ENCODE peak calls at places on chromosomes 3 and 15, in five cellular contexts. I, T, R, F and J are unnamed samples.

GRCh38 chr3:170352936-170353335 is 4.6 kb upstream of the SKIL start:
- DNase-seq in R (no peak), I (no peak), T (no peak), F (no peak), J (no peak)

GRCh38 chr3:138781012-138781470 is 53.7 kb downstream of the PIK3CB start:
- DNase-seq in R (no peak), F (no peak), T (no peak), I (no peak), J (no peak)

GRCh38 chr15:72195101-72195511 is 2.5 kb downstream of the GRAMD2A start:
- DNase-seq in R (no peak), T (peak), I (no peak), F (no peak), J (no peak)

GRCh38 chr15:57861039-57861638 is 154.6 kb downstream of the POLR2M start:
- DNase-seq in T (peak), R (peak), I (peak), F (no peak), J (peak)

GRCh38 chr3:135352213-135352612 is 557.2 kb downstream of the EPHB1 start:
- DNase-seq in I (no peak), R (no peak), T (no peak), F (peak), J (no peak)

GRCh38 chr3:161500057-161500836 is 3.6 kb downstream of the OTOL1 start:
- DNase-seq in R (peak), I (no peak), F (no peak), T (no peak), J (no peak)

GRCh38 chr15:57253082-57253481 is 123.2 kb upstream of the CGNL1 start:
- DNase-seq in R (no peak), F (no peak), I (no peak), T (peak), J (no peak)

GRCh38 chr3:31699309-31699953 is 166.7 kb downstream of the STT3B start:
- DNase-seq in T (no peak), F (no peak), R (no peak), I (no peak), J (no peak)

GRCh38 chr3:14147063-14147435 is 22.2 kb downstream of the TMEM43 start:
- DNase-seq in T (no peak), I (no peak), F (no peak), R (no peak), J (no peak)

GRCh38 chr3:185069023-185069422 is 83.8 kb downstream of the C3orf70 start:
- DNase-seq in T (peak), I (no peak), R (no peak), F (no peak), J (no peak)

GRCh38 chr3:185067173-185067572 is 85.7 kb downstream of the C3orf70 start:
- DNase-seq in T (no peak), R (no peak), F (no peak), I (no peak), J (no peak)

GRCh38 chr3:185071401-185071800 is 81.5 kb downstream of the C3orf70 start:
- DNase-seq in F (no peak), R (no peak), I (no peak), T (no peak), J (no peak)

GRCh38 chr3:185069583-185070030 is 83.3 kb downstream of the C3orf70 start:
- DNase-seq in R (peak), T (no peak), F (peak), I (no peak), J (no peak)

GRCh38 chr3:185070491-185071335 is 82.1 kb downstream of the C3orf70 start:
- DNase-seq in I (no peak), T (peak), F (no peak), R (peak), J (peak)
- TF ChIP-seq CTCF in I (peak), T (peak), F (peak), R (peak), J (peak)

GRCh38 chr3:46889381-46890110 is 12.0 kb downstream of the PTH1R start:
- DNase-seq in T (peak), I (no peak), R (no peak), F (no peak), J (no peak)
- TF ChIP-seq ZNF274 in T (no peak), I (no peak), R (no peak), F (no peak), J (no peak)

DNA sequence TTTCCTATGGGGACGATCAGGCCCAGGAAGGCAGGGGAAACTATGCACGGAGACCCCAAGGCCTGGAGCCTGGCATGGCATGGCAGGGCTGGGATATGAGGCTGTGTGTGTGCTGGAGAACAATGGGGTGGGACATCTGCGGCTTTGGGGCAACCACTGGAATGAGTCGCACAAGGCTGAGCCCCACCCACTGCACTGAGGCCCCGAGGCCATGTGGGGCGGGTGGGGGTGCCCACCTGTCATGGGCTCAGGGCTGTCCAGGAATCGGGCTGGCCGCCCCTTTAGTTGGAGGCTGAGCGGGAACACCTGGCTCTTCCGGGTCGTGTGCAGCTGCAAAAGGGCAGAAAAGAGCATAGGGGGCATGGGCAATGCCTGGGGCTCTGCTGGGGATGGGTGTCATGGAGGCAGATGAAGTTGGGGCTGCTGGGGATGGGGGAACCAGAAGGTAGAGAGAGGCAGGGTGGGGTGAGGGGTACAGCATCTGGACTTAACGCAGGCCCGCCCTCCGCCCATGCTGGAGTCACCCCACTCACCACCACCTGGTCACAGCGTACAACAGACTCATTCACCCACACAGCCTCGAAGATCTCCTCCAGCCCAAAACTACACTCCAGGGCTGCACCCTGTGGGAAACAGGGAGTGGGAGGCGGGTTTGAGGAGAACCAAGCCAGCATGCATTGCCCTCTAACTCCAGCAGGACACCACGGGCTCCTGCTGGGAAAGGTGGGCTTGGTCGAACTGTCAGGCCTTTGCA is 31.1 kb downstream of the PLXND1 start:
- DNase-seq in T (no peak), R (no peak), F (no peak), I (no peak), J (no peak)
- TF ChIP-seq CTCF in T (no peak), R (no peak), F (no peak), I (no peak), J (no peak)

GRCh38 chr15:100860829-100861510 is 18.7 kb upstream of the ALDH1A3 start:
- DNase-seq in I (no peak), R (no peak), F (no peak), T (no peak), J (no peak)

GRCh38 chr15:100863406-100864198 is 16.0 kb upstream of the ALDH1A3 start:
- DNase-seq in F (no peak), R (no peak), I (no peak), T (no peak), J (no peak)

GRCh38 chr15:100861511-100861991 is 18.1 kb upstream of the ALDH1A3 start:
- DNase-seq in F (no peak), R (no peak), I (no peak), T (no peak), J (no peak)

GRCh38 chr15:100859970-100860828 is 19.4 kb upstream of the ALDH1A3 start:
- DNase-seq in F (no peak), R (no peak), I (no peak), T (no peak), J (no peak)

DNA sequence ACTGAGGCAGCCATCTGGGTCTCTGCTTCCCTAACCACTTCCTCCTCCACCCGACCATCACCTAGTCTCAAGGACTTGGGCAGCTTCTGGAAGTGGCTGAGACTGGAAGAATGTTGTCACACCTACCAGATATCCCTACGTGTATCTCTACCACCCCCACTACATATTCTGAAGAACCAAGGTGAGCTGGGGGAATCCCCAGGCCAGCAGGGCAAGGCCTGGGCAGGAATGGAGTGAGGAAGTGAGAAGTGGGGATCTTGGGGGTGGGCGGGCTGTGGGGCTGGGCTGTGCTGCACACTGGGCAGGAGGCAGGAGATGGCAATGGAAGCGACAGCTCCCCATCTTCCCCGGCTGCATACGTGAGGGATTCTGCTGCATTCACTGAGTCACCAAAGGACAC is 17.5 kb upstream of the ALDH1A3 start:
- DNase-seq in T (no peak), I (no peak), R (no peak), F (no peak), J (no peak)
- TF ChIP-seq ZNF274 in T (no peak), I (no peak), R (no peak), F (no peak), J (no peak)

GRCh38 chr3:196711838-196712513 is at the start of the genes CEP19 and PIGX:
- DNase-seq in T (peak), I (peak), F (no peak), R (peak), J (peak)
- TF ChIP-seq CTCF in T (no peak), I (no peak), F (no peak), R (no peak), J (no peak)

DNA sequence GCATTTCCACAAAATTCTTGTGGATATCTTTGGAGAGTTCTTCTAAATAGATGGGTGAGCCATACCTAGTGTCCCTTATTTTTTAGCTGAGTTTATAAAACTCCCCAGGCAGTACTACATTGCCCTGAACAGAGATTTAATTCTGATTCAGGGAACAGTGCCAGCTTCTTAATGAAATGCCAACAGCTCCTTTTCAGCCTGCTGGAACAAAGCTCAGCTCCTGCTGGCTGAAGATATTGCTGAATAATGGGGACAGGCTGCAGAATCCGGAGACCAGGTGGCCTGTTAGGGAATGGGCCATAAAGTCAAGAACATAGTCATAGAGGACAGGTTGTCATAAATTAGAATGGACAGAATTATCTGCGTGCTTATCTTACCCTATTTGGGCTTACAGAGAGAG is 8.9 kb downstream of the HGD start:
- DNase-seq in F (no peak), I (no peak), R (no peak), T (no peak), J (no peak)
- TF ChIP-seq ZNF274 in F (no peak), I (no peak), R (no peak), T (no peak), J (no peak)

DNA sequence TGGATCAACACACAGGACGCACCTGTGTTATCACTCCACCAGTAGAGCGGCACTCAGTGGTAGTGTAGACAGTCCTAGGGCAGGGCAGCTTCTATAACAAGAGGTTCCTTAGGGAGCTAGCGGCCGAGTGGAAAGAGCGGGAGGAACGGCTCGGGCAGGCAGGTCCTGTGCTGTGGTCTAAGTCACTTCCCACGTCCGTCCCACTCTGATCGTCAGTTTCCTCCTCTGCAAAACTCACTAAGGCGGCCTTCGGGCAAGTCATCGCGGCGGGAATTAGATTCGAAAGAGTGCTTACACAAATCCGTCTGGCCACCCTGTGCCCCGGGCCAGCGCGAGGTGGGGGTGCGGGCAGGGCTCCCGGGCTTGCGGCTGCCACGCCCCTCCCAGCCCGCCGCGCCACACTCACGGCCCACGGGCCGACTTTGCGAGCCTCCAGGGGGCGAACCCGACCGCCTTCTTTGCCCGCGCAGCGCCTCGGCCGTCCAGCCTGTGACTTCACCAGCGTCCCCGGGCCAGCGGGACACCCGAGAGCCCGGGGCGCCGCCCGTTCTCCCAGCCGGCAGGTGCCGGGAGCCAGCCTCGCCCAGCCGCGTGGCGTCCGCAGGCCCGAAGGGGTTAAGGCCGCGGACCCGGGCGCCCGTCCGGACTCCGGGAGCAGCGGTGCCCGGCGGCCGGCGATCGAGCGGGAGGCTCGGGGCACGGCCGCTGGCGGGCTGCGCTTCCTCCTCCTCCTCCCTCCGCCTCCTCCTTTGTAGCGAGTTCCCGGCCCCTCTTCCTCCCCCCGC is 426 bp upstream of the CORO2B start:
- DNase-seq in R (no peak), T (no peak), I (no peak), F (no peak), J (no peak)
- TF ChIP-seq CTCF in R (peak), T (no peak), I (no peak), F (no peak), J (peak)

GRCh38 chr3:46690798-46691197 is 2.7 kb downstream of the ALS2CL start:
- DNase-seq in R (no peak), F (no peak), T (no peak), I (no peak), J (no peak)
- TF ChIP-seq ZNF274 in R (no peak), F (no peak), T (no peak), I (no peak), J (no peak)

DNA sequence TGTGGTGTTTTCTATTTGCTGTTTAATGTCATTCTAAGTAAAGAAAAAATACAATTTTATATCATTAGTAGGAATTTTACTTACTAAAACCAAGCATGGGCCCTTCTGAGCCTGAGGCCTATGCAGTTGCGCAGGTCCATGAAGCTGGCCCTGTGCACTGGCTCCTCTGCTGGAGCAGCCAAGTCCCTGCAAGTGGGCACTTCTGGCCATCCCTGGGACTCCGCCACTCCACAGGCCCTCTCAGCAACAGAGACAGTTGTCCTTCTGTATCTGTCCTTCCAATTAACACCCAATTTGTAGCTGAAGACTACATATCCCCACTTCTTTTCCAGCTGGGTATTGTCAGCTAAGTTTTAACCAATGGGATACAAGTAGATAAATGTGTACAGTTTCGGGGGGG is 49.9 kb upstream of the RYK start:
- DNase-seq in T (no peak), I (no peak), R (no peak), F (no peak), J (no peak)
- TF ChIP-seq CTCF in T (no peak), I (no peak), R (peak), F (peak), J (no peak)

GRCh38 chr3:146747928-146748327 is 142.8 kb upstream of the PLSCR5 start:
- DNase-seq in I (no peak), T (no peak), F (no peak), R (no peak), J (peak)
- TF ChIP-seq ZNF274 in I (no peak), T (no peak), F (no peak), R (no peak), J (no peak)